ENCODE peak calls at places on chromosomes 13 and 19, in ten cellular contexts. M is AG04450; T is CD4-positive, alpha-beta T cell; N is fibroblast of the conjunctiva; G is NCI-H1092 treated with DMSO at 0.1 percent for 48 hours; W is pancreas; I is chondrocyte; A is H54; J is mammary epithelial cell; H is DMS79 treated with DMSO at 0.1 percent for 48 hours. B is an unnamed sample.

GRCh38 chr13:95540848-95541247 is 11.7 kb upstream of the CLDN10 start:
- DNase-seq in N (no peak), T (no peak), G (peak; percentile 50), I (no peak), H (no peak), M (no peak), A (no peak), J (no peak), W (peak; percentile 77), B (peak; percentile 33)

GRCh38 chr19:29404951-29405727 is 120.7 kb upstream of the VSTM2B start:
- DNase-seq in N (no peak), H (peak; percentile 89), W (no peak), G (peak; percentile 85), M (no peak), I (no peak), J (no peak), T (no peak), A (no peak), B (peak; percentile 20)

GRCh38 chr13:53073711-53074110 is 45.1 kb downstream of the OLFM4 start:
- DNase-seq in I (no peak), M (no peak), W (no peak), H (no peak), T (no peak), A (no peak), J (no peak), N (no peak), G (no peak), B (no peak)

GRCh38 chr13:101317986-101318523 is 98.3 kb downstream of the NALCN start:
- DNase-seq in J (no peak), A (no peak), G (no peak), H (no peak), I (no peak), N (no peak), T (no peak), W (no peak), M (no peak), B (no peak)

GRCh38 chr13:113491418-113491883 is 940 bp upstream of the DCUN1D2 start:
- DNase-seq in H (no peak), M (no peak), G (peak; percentile 49), A (peak; percentile 62), J (peak; percentile 27), I (no peak), W (no peak), T (no peak), N (no peak), B (peak; percentile 56)

GRCh38 chr13:40123962-40124647 is 468.6 kb downstream of the COG6 start:
- DNase-seq in N (no peak), H (peak; percentile 38), I (no peak), T (no peak), W (no peak), M (no peak), A (no peak), J (no peak), G (no peak), B (no peak)

GRCh38 chr19:1098177-1099051 is 3.2 kb upstream of the POLR2E start:
- DNase-seq in M (no peak), W (no peak), N (no peak), J (no peak), H (no peak), I (no peak), T (no peak), G (no peak), A (no peak), B (no peak)

GRCh38 chr13:73657821-73658540 is 476.2 kb downstream of the KLF12 start:
- DNase-seq in G (no peak), M (no peak), A (no peak), T (no peak), W (no peak), I (no peak), J (no peak), N (peak; percentile 9), H (peak; percentile 77), B (peak; percentile 59)

GRCh38 chr13:23381877-23382276 is 51.6 kb downstream of the SACS start:
- DNase-seq in M (no peak), N (no peak), H (no peak), T (no peak), G (peak; percentile 31), A (no peak), W (no peak), I (no peak), J (no peak), B (peak; percentile 63)

GRCh38 chr13:113835461-113836274 is 28.2 kb downstream of the GAS6 start:
- DNase-seq in W (no peak), I (no peak), J (no peak), H (peak; percentile 99), A (peak; percentile 79), G (peak; percentile 10), T (no peak), N (peak; percentile 70), M (peak; percentile 47), B (peak; percentile 57)

GRCh38 chr19:50792246-50792851 is 2.1 kb downstream of the ACP4 start:
- DNase-seq in N (no peak), H (no peak), I (no peak), G (no peak), W (no peak), J (no peak), M (no peak), T (no peak), A (no peak), B (no peak)

GRCh38 chr19:18438331-18439024 is 545 bp upstream of the ISYNA1 start:
- DNase-seq in W (no peak), I (no peak), M (no peak), G (no peak), N (no peak), J (peak; percentile 63), T (no peak), A (no peak), H (peak; percentile 26), B (peak; percentile 73)

GRCh38 chr19:2334986-2335846 is 6.7 kb downstream of the SPPL2B start:
- DNase-seq in T (no peak), W (no peak), H (no peak), A (no peak), G (no peak), I (no peak), N (no peak), M (no peak), J (no peak), B (no peak)

GRCh38 chr13:97446448-97446847 is 12.5 kb downstream of the RAP2A start:
- DNase-seq in W (no peak), G (no peak), H (no peak), J (no peak), M (no peak), I (no peak), A (no peak), T (no peak), N (no peak), B (no peak)

GRCh38 chr19:51784922-51785690 is 9.9 kb upstream of the FPR3 start:
- DNase-seq in H (no peak), I (no peak), A (no peak), G (no peak), N (peak; percentile 12), W (no peak), T (no peak), M (no peak), J (peak; percentile 98), B (no peak)

GRCh38 chr19:35641515-35642151 is at the start of gene ETV2:
- DNase-seq in J (no peak), T (no peak), G (no peak), M (no peak), H (no peak), W (no peak), A (no peak), N (no peak), I (no peak), B (peak; percentile 21)